ENCODE peak calls at places on chromosomes 3 and 15, in eight cellular contexts. T is A172; C is hippocampal formation; J is D341Med; V is left colon; B is EL; H is activated CD4-positive, CD25-positive, alpha-beta regulatory T cell treated with anti-CD3 and anti-CD28 coated beads, Interleukin-2, amount 50 U/mL, for 72 hours; Q is iPS-NIHi11. M is an unnamed sample.

GRCh38 chr3:125192190-125193035 is 20.1 kb downstream of the SLC12A8 start:
- DNase-seq in T (no peak), C (no peak), J (no peak), V (no peak), B (no peak), H (no peak), Q (peak; percentile 55), M (no peak)

GRCh38 chr3:62405117-62405516 is 31.8 kb upstream of the FEZF2 start:
- DNase-seq in T (no peak), C (no peak), J (no peak), V (no peak), B (no peak), H (no peak), Q (no peak), M (no peak)

GRCh38 chr15:90049030-90049429 is 47.9 kb downstream of the ZNF710 start:
- DNase-seq in T (no peak), C (no peak), J (no peak), V (no peak), B (no peak), H (no peak), Q (no peak), M (no peak)

GRCh38 chr15:65796610-65797012 is 4.5 kb upstream of the DENND4A start:
- DNase-seq in T (peak; percentile 54), C (no peak), J (no peak), V (no peak), B (peak; percentile 65), H (no peak), Q (no peak), M (peak; percentile 5)

GRCh38 chr3:73716418-73716817 is 91.7 kb upstream of the PDZRN3 start:
- DNase-seq in T (peak; percentile 17), C (no peak), J (no peak), V (no peak), B (peak; percentile 61), H (no peak), Q (no peak), M (no peak)

GRCh38 chr15:70111203-70112017 is 13.7 kb upstream of the TLE3 start:
- DNase-seq in T (peak; percentile 66), C (peak; percentile 75), J (peak; percentile 86), V (peak; percentile 75), B (peak; percentile 66), H (no peak), Q (peak; percentile 83), M (no peak)

GRCh38 chr3:24119321-24119751 is 174.2 kb downstream of the NR1D2 start:
- DNase-seq in T (no peak), C (no peak), J (no peak), V (no peak), B (peak; percentile 55), H (no peak), Q (no peak), M (peak; percentile 25)

GRCh38 chr3:113312416-113312815 is 101.1 kb downstream of the BOC start:
- DNase-seq in T (no peak), C (no peak), J (no peak), V (no peak), B (no peak), H (no peak), Q (no peak), M (no peak)

GRCh38 chr15:85760531-85761371 is 34.0 kb downstream of the KLHL25 start:
- DNase-seq in T (no peak), C (no peak), J (peak; percentile 69), V (no peak), B (no peak), H (no peak), Q (no peak), M (no peak)

M was measured in AML-193.